ENCODE peak calls at places on chromosomes 13 and 19, in five cellular contexts. One of them, this sample, is unnamed.

GRCh38 chr19:4390862-4391693 is 9.3 kb downstream of the SH3GL1 start:
- DNase-seq in NT2/D1: no peak
- DNase-seq in HepG2: peak
- DNase-seq in H1: no peak
- DNase-seq in GM12878: no peak
- DNase-seq in this sample: no peak

GRCh38 chr19:29675650-29676186 is 10.5 kb downstream of the PLEKHF1 start:
- DNase-seq in GM12878: no peak
- DNase-seq in HepG2: no peak
- DNase-seq in NT2/D1: no peak
- DNase-seq in H1: no peak
- DNase-seq in this sample: no peak

GRCh38 chr13:73428137-73428536 is 369.3 kb downstream of the KLF5 start:
- DNase-seq in H1: no peak
- DNase-seq in GM12878: no peak
- DNase-seq in HepG2: no peak
- DNase-seq in NT2/D1: no peak
- DNase-seq in this sample: no peak

GRCh38 chr13:32150794-32151193 is 119.2 kb downstream of the FRY start:
- DNase-seq in H1: no peak
- DNase-seq in GM12878: no peak
- DNase-seq in HepG2: no peak
- DNase-seq in NT2/D1: no peak
- DNase-seq in this sample: no peak

GRCh38 chr19:10135551-10136334 is 16.0 kb upstream of the EIF3G start:
- DNase-seq in HepG2: no peak
- DNase-seq in NT2/D1: no peak
- DNase-seq in GM12878: no peak
- DNase-seq in H1: no peak
- DNase-seq in this sample: no peak

GRCh38 chr19:45954132-45954531 is 19.5 kb downstream of the NOVA2 start:
- DNase-seq in NT2/D1: no peak
- DNase-seq in H1: no peak
- DNase-seq in HepG2: no peak
- DNase-seq in GM12878: no peak
- DNase-seq in this sample: no peak

GRCh38 chr19:35727956-35728706 is 10.3 kb downstream of the KMT2B start:
- DNase-seq in GM12878: no peak
- DNase-seq in HepG2: no peak
- DNase-seq in H1: no peak
- DNase-seq in NT2/D1: no peak
- DNase-seq in this sample: no peak

GRCh38 chr19:15014579-15014978 is 34.7 kb upstream of the CASP14 start:
- DNase-seq in H1: no peak
- DNase-seq in GM12878: no peak
- DNase-seq in HepG2: no peak
- DNase-seq in NT2/D1: no peak
- DNase-seq in this sample: peak

GRCh38 chr13:111482806-111483620 is 162.6 kb downstream of the TEX29 start:
- DNase-seq in GM12878: no peak
- DNase-seq in HepG2: no peak
- DNase-seq in NT2/D1: no peak
- DNase-seq in H1: no peak
- DNase-seq in this sample: no peak

GRCh38 chr13:25153736-25154135 is 18.4 kb downstream of the AMER2 start:
- DNase-seq in H1: no peak
- DNase-seq in NT2/D1: peak
- DNase-seq in HepG2: no peak
- DNase-seq in GM12878: no peak
- DNase-seq in this sample: no peak

GRCh38 chr19:51660975-51661600 is 14.5 kb upstream of the SIGLEC14 start:
- DNase-seq in NT2/D1: peak
- DNase-seq in HepG2: peak
- DNase-seq in H1: peak
- DNase-seq in GM12878: no peak
- DNase-seq in this sample: peak

GRCh38 chr19:34208485-34208884 is 36.2 kb downstream of the LSM14A start:
- DNase-seq in NT2/D1: no peak
- DNase-seq in H1: no peak
- DNase-seq in GM12878: no peak
- DNase-seq in HepG2: no peak
- DNase-seq in this sample: no peak

GRCh38 chr19:53908106-53908932 is 759 bp upstream of the CACNG7 start:
- DNase-seq in NT2/D1: peak
- DNase-seq in HepG2: no peak
- DNase-seq in H1: peak
- DNase-seq in GM12878: no peak
- DNase-seq in this sample: peak

GRCh38 chr19:46611791-46612190 is 10.7 kb downstream of the CALM3 start:
- DNase-seq in GM12878: no peak
- DNase-seq in H1: no peak
- DNase-seq in HepG2: no peak
- DNase-seq in NT2/D1: no peak
- DNase-seq in this sample: no peak

GRCh38 chr13:99806671-99807070 is 164.9 kb downstream of the ZIC5 start:
- DNase-seq in GM12878: no peak
- DNase-seq in H1: no peak
- DNase-seq in NT2/D1: no peak
- DNase-seq in HepG2: no peak
- DNase-seq in this sample: no peak

GRCh38 chr13:77810430-77810829 is 108.2 kb downstream of the EDNRB start:
- DNase-seq in NT2/D1: no peak
- DNase-seq in HepG2: no peak
- DNase-seq in H1: no peak
- DNase-seq in GM12878: no peak
- DNase-seq in this sample: peak

GRCh38 chr13:99902657-99903056 is 68.9 kb downstream of the ZIC5 start:
- DNase-seq in NT2/D1: no peak
- DNase-seq in GM12878: no peak
- DNase-seq in HepG2: no peak
- DNase-seq in H1: no peak
- DNase-seq in this sample: no peak

GRCh38 chr19:6671960-6672359 is 2.0 kb upstream of the TNFSF14 start:
- DNase-seq in NT2/D1: no peak
- DNase-seq in HepG2: no peak
- DNase-seq in H1: no peak
- DNase-seq in GM12878: no peak
- DNase-seq in this sample: no peak

GRCh38 chr13:85638815-85639393 is 160.3 kb downstream of the SLITRK6 start:
- DNase-seq in GM12878: no peak
- DNase-seq in HepG2: no peak
- DNase-seq in H1: no peak
- DNase-seq in NT2/D1: no peak
- DNase-seq in this sample: no peak

GRCh38 chr13:26508885-26509284 is 48.6 kb upstream of the WASF3 start:
- DNase-seq in GM12878: no peak
- DNase-seq in HepG2: no peak
- DNase-seq in H1: no peak
- DNase-seq in NT2/D1: no peak
- DNase-seq in this sample: no peak

GRCh38 chr13:64397699-64398098 is 2832.4 kb downstream of the PCDH9 start:
- DNase-seq in NT2/D1: no peak
- DNase-seq in H1: no peak
- DNase-seq in HepG2: no peak
- DNase-seq in GM12878: no peak
- DNase-seq in this sample: no peak

GRCh38 chr13:51823351-51823750 is 19.4 kb upstream of the DHRS12 start:
- DNase-seq in HepG2: no peak
- DNase-seq in GM12878: no peak
- DNase-seq in NT2/D1: no peak
- DNase-seq in H1: no peak
- DNase-seq in this sample: no peak

DNA sequence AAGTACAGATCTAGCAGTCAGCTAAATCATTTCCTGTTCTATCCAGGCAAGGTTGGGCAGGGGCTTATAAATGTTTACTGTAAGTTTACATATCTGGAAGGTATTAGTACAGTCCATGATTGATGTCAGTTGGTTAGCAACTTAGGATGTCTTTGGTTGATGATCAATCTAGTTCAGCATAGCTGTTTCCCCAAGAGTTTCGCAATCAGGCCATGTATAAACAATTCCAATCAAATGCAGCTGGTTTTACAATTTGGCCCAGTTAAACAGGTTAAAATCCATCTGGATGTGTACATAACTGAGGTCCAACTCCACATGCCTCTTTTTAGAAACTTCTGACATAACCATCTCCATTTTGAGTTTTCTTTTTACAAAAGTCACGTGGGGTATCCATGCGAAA is 6.9 kb downstream of the ZNF221 start:
- DNase-seq in GM12878: no peak
- DNase-seq in H1: no peak
- DNase-seq in HepG2: peak
- DNase-seq in NT2/D1: no peak
- DNase-seq in this sample: no peak
- TF ChIP-seq SUZ12 in GM12878: no peak
- TF ChIP-seq SUZ12 in H1: no peak
- TF ChIP-seq SUZ12 in HepG2: no peak
- TF ChIP-seq SUZ12 in NT2/D1: no peak
- TF ChIP-seq SUZ12 in this sample: no peak

GRCh38 chr19:42175952-42176648 is 41.4 kb downstream of the DEDD2 start:
- DNase-seq in NT2/D1: peak
- DNase-seq in GM12878: no peak
- DNase-seq in H1: no peak
- DNase-seq in HepG2: no peak
- DNase-seq in this sample: peak
- TF ChIP-seq SUZ12 in NT2/D1: no peak
- TF ChIP-seq SUZ12 in GM12878: no peak
- TF ChIP-seq SUZ12 in H1: peak
- TF ChIP-seq SUZ12 in HepG2: no peak
- TF ChIP-seq SUZ12 in this sample: no peak

DNA sequence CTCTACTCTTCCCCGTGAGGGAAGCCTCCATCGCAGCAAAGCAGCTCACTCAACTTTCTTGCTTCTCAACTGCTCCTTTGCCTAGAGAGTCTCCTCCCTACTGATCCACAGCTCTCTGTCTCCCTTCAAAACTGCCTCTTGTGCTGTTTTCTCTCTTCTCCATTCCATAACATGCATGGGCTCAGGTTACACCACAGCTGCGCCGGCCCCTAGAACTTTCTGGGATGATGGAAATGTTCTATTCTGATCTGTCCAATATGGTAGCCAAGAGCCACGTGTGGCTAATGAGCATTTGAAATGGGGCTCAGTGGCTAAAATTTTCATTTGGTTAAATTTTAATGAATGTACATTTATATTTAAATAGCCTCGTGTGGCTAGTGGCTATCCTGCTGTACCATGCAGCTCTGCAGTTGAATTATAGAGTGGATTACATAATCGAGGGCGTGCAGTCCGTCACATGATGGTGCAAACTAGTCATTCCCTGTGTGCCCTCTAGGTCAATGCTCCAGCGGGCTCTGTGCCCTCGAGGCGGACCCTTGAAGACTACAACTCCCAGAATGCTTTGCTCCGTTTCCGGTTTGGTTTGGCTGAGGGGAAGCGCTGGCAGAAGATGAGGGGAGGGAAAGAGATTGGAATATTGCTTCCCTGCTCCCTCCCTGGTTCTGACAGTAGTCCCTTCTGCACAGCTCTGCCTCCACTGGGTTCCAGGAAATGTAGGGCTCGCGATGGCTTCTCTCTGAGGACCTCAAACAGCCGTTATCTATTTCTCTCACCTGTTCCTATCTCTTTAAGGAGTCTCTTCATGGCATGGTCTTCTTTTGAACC is 109.8 kb downstream of the CACNA1A start:
- DNase-seq in GM12878: no peak
- DNase-seq in H1: peak
- DNase-seq in NT2/D1: peak
- DNase-seq in HepG2: peak
- DNase-seq in this sample: peak
- TF ChIP-seq SUZ12 in GM12878: no peak
- TF ChIP-seq SUZ12 in H1: no peak
- TF ChIP-seq SUZ12 in NT2/D1: no peak
- TF ChIP-seq SUZ12 in HepG2: no peak
- TF ChIP-seq SUZ12 in this sample: no peak

DNA sequence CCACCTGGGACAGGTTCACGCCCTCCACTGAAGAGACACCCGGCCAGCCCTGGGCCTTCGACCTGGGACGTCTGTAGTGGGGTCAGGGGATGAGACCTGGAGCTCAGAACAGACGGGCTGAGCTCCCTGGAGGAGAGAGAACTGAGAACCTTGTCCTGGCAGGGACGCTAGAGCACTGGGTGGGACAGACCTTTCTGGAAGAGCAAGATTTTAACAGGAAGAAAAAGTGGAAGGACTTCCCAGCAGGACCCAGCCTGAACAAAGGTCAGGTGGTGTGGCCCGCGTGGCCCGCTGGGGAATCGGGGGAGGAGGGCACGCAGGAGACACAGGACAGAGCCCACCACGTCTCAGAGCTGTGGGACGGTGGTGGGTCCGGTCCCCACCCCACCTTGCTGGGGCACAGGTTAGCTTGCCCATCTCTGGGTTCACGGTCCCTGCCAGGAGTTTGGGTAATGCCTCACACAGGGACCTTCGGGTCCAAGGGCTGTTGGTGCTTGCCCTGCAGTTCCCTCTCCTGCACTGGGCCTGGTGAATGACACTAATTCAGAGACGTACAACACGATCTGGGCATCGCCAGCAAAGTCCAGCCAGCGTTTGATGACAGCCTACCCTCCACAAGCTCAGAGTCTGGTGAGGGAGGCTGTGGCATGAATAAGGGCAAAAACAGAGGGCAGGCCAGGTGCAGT is 1.2 kb upstream of the EFNA2 start:
- DNase-seq in NT2/D1: no peak
- DNase-seq in HepG2: no peak
- DNase-seq in GM12878: no peak
- DNase-seq in H1: no peak
- DNase-seq in this sample: no peak
- TF ChIP-seq SUZ12 in NT2/D1: no peak
- TF ChIP-seq SUZ12 in HepG2: no peak
- TF ChIP-seq SUZ12 in GM12878: no peak
- TF ChIP-seq SUZ12 in H1: no peak
- TF ChIP-seq SUZ12 in this sample: no peak

DNA sequence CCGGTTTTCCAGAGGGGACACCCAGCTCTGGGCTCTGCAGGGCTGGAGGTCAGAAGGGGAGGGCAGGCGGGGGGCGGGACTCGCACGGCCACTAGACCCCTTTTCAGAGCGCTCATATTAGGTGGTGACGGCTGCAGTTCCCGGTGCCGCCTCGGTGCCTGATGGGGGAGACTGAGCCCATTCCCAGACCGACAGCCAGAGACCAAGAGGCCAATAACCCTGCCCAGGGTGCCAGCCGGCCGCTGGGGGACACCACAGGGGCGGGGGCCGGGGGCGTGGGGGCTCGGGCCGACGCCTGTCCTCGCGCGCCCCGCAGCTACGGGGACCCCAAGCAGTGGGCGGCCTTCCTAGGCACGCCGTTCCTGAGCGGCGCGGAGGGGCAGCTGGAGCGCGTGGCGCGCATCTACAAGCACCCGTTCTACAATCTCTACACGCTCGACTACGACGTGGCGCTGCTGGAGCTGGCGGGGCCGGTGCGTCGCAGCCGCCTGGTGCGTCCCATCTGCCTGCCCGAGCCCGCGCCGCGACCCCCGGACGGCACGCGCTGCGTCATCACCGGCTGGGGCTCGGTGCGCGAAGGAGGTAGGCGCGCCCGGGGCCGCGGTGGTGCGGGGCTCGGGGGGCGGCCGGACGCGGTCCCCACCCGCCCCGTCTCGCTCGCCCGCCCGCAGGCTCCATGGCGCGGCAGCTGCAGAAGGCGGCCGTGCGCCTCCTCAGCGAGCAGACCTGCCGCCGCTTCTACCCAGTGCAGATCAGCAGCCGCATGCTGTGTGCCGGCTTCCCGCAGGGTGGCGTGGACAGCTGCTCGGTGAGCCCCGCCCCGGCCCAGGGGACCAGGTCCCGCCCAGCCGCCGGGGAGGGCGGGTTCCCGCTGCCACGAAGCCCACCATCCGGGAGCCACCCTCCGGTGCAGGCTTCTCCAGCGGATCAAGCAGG is 2.4 kb downstream of the TIMM13 start:
- DNase-seq in H1: peak
- DNase-seq in HepG2: no peak
- DNase-seq in GM12878: no peak
- DNase-seq in NT2/D1: no peak
- DNase-seq in this sample: no peak
- TF ChIP-seq SUZ12 in H1: no peak
- TF ChIP-seq SUZ12 in HepG2: no peak
- TF ChIP-seq SUZ12 in GM12878: no peak
- TF ChIP-seq SUZ12 in NT2/D1: no peak
- TF ChIP-seq SUZ12 in this sample: no peak

This sample was measured in HEK293T.